ENCODE peak calls at places on chromosomes 6 and 20, in nine cellular contexts. One of them, this sample, is unnamed.

GRCh38 chr6:18533793-18534192 is 146.6 kb downstream of the RNF144B start:
- DNase-seq in activated T-helper 2 cell treated with anti-CD3 and anti-CD28 coated beads, Interferon-gamma antibody, Interleukin-2, Interleukin-4, amounts not matched to agents 10 μg/mL and 5 μg/mL and 100 μg/mL, durations not matched to agents 14 hours and 24 hours and 36 hours: no peak
- DNase-seq in neuronal stem cell: no peak
- DNase-seq in IMR-90: no peak
- DNase-seq in GOT3: no peak
- DNase-seq in stimulated activated CD4-positive, alpha-beta T cell treated with anti-CD3 and anti-CD28 coated beads, Interleukin-1b, Interleukin-23, amount 100 ng/mL, for 1 hour: no peak
- DNase-seq in CD8-positive, alpha-beta memory T cell: no peak
- DNase-seq in activated T-cell treated with anti-CD3 and anti-CD28 coated beads for 1 hour: no peak
- DNase-seq in DMS153: no peak
- DNase-seq in this sample: no peak

GRCh38 chr6:27687154-27688013 is 214.5 kb upstream of the ZNF184 start:
- DNase-seq in activated T-helper 2 cell treated with anti-CD3 and anti-CD28 coated beads, Interferon-gamma antibody, Interleukin-2, Interleukin-4, amounts not matched to agents 10 μg/mL and 5 μg/mL and 100 μg/mL, durations not matched to agents 14 hours and 24 hours and 36 hours: peak
- DNase-seq in neuronal stem cell: peak
- DNase-seq in IMR-90: peak
- DNase-seq in GOT3: peak
- DNase-seq in stimulated activated CD4-positive, alpha-beta T cell treated with anti-CD3 and anti-CD28 coated beads, Interleukin-1b, Interleukin-23, amount 100 ng/mL, for 1 hour: no peak
- DNase-seq in CD8-positive, alpha-beta memory T cell: peak
- DNase-seq in activated T-cell treated with anti-CD3 and anti-CD28 coated beads for 1 hour: peak
- DNase-seq in DMS153: peak
- DNase-seq in this sample: peak

GRCh38 chr6:130843575-130844320 is 16.5 kb downstream of the SMLR1 start:
- DNase-seq in activated T-helper 2 cell treated with anti-CD3 and anti-CD28 coated beads, Interferon-gamma antibody, Interleukin-2, Interleukin-4, amounts not matched to agents 10 μg/mL and 5 μg/mL and 100 μg/mL, durations not matched to agents 14 hours and 24 hours and 36 hours: no peak
- DNase-seq in neuronal stem cell: peak
- DNase-seq in IMR-90: peak
- DNase-seq in GOT3: no peak
- DNase-seq in stimulated activated CD4-positive, alpha-beta T cell treated with anti-CD3 and anti-CD28 coated beads, Interleukin-1b, Interleukin-23, amount 100 ng/mL, for 1 hour: no peak
- DNase-seq in CD8-positive, alpha-beta memory T cell: peak
- DNase-seq in activated T-cell treated with anti-CD3 and anti-CD28 coated beads for 1 hour: no peak
- DNase-seq in DMS153: peak
- DNase-seq in this sample: no peak

GRCh38 chr6:30678964-30679726 is 6.3 kb upstream of the DHX16 start:
- DNase-seq in activated T-helper 2 cell treated with anti-CD3 and anti-CD28 coated beads, Interferon-gamma antibody, Interleukin-2, Interleukin-4, amounts not matched to agents 10 μg/mL and 5 μg/mL and 100 μg/mL, durations not matched to agents 14 hours and 24 hours and 36 hours: peak
- DNase-seq in neuronal stem cell: peak
- DNase-seq in IMR-90: peak
- DNase-seq in GOT3: no peak
- DNase-seq in stimulated activated CD4-positive, alpha-beta T cell treated with anti-CD3 and anti-CD28 coated beads, Interleukin-1b, Interleukin-23, amount 100 ng/mL, for 1 hour: peak
- DNase-seq in CD8-positive, alpha-beta memory T cell: peak
- DNase-seq in activated T-cell treated with anti-CD3 and anti-CD28 coated beads for 1 hour: peak
- DNase-seq in DMS153: peak
- DNase-seq in this sample: peak

GRCh38 chr6:81553246-81553645 is 199.2 kb downstream of the TENT5A start:
- DNase-seq in activated T-helper 2 cell treated with anti-CD3 and anti-CD28 coated beads, Interferon-gamma antibody, Interleukin-2, Interleukin-4, amounts not matched to agents 10 μg/mL and 5 μg/mL and 100 μg/mL, durations not matched to agents 14 hours and 24 hours and 36 hours: no peak
- DNase-seq in neuronal stem cell: no peak
- DNase-seq in IMR-90: peak
- DNase-seq in GOT3: no peak
- DNase-seq in stimulated activated CD4-positive, alpha-beta T cell treated with anti-CD3 and anti-CD28 coated beads, Interleukin-1b, Interleukin-23, amount 100 ng/mL, for 1 hour: no peak
- DNase-seq in CD8-positive, alpha-beta memory T cell: no peak
- DNase-seq in activated T-cell treated with anti-CD3 and anti-CD28 coated beads for 1 hour: no peak
- DNase-seq in DMS153: no peak
- DNase-seq in this sample: no peak

GRCh38 chr6:165987483-165988305 is 180.0 kb downstream of the TBXT start:
- DNase-seq in activated T-helper 2 cell treated with anti-CD3 and anti-CD28 coated beads, Interferon-gamma antibody, Interleukin-2, Interleukin-4, amounts not matched to agents 10 μg/mL and 5 μg/mL and 100 μg/mL, durations not matched to agents 14 hours and 24 hours and 36 hours: no peak
- DNase-seq in neuronal stem cell: no peak
- DNase-seq in IMR-90: peak
- DNase-seq in GOT3: peak
- DNase-seq in stimulated activated CD4-positive, alpha-beta T cell treated with anti-CD3 and anti-CD28 coated beads, Interleukin-1b, Interleukin-23, amount 100 ng/mL, for 1 hour: no peak
- DNase-seq in CD8-positive, alpha-beta memory T cell: no peak
- DNase-seq in activated T-cell treated with anti-CD3 and anti-CD28 coated beads for 1 hour: no peak
- DNase-seq in DMS153: no peak
- DNase-seq in this sample: no peak

GRCh38 chr20:48802216-48802615 is 25.6 kb downstream of the PREX1 start:
- DNase-seq in activated T-helper 2 cell treated with anti-CD3 and anti-CD28 coated beads, Interferon-gamma antibody, Interleukin-2, Interleukin-4, amounts not matched to agents 10 μg/mL and 5 μg/mL and 100 μg/mL, durations not matched to agents 14 hours and 24 hours and 36 hours: no peak
- DNase-seq in neuronal stem cell: no peak
- DNase-seq in IMR-90: no peak
- DNase-seq in GOT3: no peak
- DNase-seq in stimulated activated CD4-positive, alpha-beta T cell treated with anti-CD3 and anti-CD28 coated beads, Interleukin-1b, Interleukin-23, amount 100 ng/mL, for 1 hour: no peak
- DNase-seq in CD8-positive, alpha-beta memory T cell: no peak
- DNase-seq in activated T-cell treated with anti-CD3 and anti-CD28 coated beads for 1 hour: no peak
- DNase-seq in DMS153: no peak
- DNase-seq in this sample: no peak

GRCh38 chr6:80767808-80768207 is 661.3 kb downstream of the BCKDHB start:
- DNase-seq in activated T-helper 2 cell treated with anti-CD3 and anti-CD28 coated beads, Interferon-gamma antibody, Interleukin-2, Interleukin-4, amounts not matched to agents 10 μg/mL and 5 μg/mL and 100 μg/mL, durations not matched to agents 14 hours and 24 hours and 36 hours: no peak
- DNase-seq in neuronal stem cell: no peak
- DNase-seq in IMR-90: peak
- DNase-seq in GOT3: no peak
- DNase-seq in stimulated activated CD4-positive, alpha-beta T cell treated with anti-CD3 and anti-CD28 coated beads, Interleukin-1b, Interleukin-23, amount 100 ng/mL, for 1 hour: no peak
- DNase-seq in CD8-positive, alpha-beta memory T cell: no peak
- DNase-seq in activated T-cell treated with anti-CD3 and anti-CD28 coated beads for 1 hour: no peak
- DNase-seq in DMS153: no peak
- DNase-seq in this sample: no peak

GRCh38 chr20:4406627-4407026 is 315.1 kb upstream of the PRND start:
- DNase-seq in activated T-helper 2 cell treated with anti-CD3 and anti-CD28 coated beads, Interferon-gamma antibody, Interleukin-2, Interleukin-4, amounts not matched to agents 10 μg/mL and 5 μg/mL and 100 μg/mL, durations not matched to agents 14 hours and 24 hours and 36 hours: no peak
- DNase-seq in neuronal stem cell: no peak
- DNase-seq in IMR-90: peak
- DNase-seq in GOT3: no peak
- DNase-seq in stimulated activated CD4-positive, alpha-beta T cell treated with anti-CD3 and anti-CD28 coated beads, Interleukin-1b, Interleukin-23, amount 100 ng/mL, for 1 hour: no peak
- DNase-seq in CD8-positive, alpha-beta memory T cell: no peak
- DNase-seq in activated T-cell treated with anti-CD3 and anti-CD28 coated beads for 1 hour: no peak
- DNase-seq in DMS153: no peak
- DNase-seq in this sample: no peak

GRCh38 chr20:35891375-35891774 is 62.9 kb downstream of the SCAND1 start:
- DNase-seq in activated T-helper 2 cell treated with anti-CD3 and anti-CD28 coated beads, Interferon-gamma antibody, Interleukin-2, Interleukin-4, amounts not matched to agents 10 μg/mL and 5 μg/mL and 100 μg/mL, durations not matched to agents 14 hours and 24 hours and 36 hours: no peak
- DNase-seq in neuronal stem cell: no peak
- DNase-seq in IMR-90: peak
- DNase-seq in GOT3: no peak
- DNase-seq in stimulated activated CD4-positive, alpha-beta T cell treated with anti-CD3 and anti-CD28 coated beads, Interleukin-1b, Interleukin-23, amount 100 ng/mL, for 1 hour: no peak
- DNase-seq in CD8-positive, alpha-beta memory T cell: no peak
- DNase-seq in activated T-cell treated with anti-CD3 and anti-CD28 coated beads for 1 hour: no peak
- DNase-seq in DMS153: no peak
- DNase-seq in this sample: no peak

GRCh38 chr6:73348550-73349204 is 5.4 kb downstream of the DPPA5 start:
- DNase-seq in activated T-helper 2 cell treated with anti-CD3 and anti-CD28 coated beads, Interferon-gamma antibody, Interleukin-2, Interleukin-4, amounts not matched to agents 10 μg/mL and 5 μg/mL and 100 μg/mL, durations not matched to agents 14 hours and 24 hours and 36 hours: no peak
- DNase-seq in neuronal stem cell: no peak
- DNase-seq in IMR-90: no peak
- DNase-seq in GOT3: no peak
- DNase-seq in stimulated activated CD4-positive, alpha-beta T cell treated with anti-CD3 and anti-CD28 coated beads, Interleukin-1b, Interleukin-23, amount 100 ng/mL, for 1 hour: no peak
- DNase-seq in CD8-positive, alpha-beta memory T cell: no peak
- DNase-seq in activated T-cell treated with anti-CD3 and anti-CD28 coated beads for 1 hour: no peak
- DNase-seq in DMS153: no peak
- DNase-seq in this sample: no peak

GRCh38 chr6:155026366-155027045 is 31.4 kb downstream of the TIAM2 start:
- DNase-seq in activated T-helper 2 cell treated with anti-CD3 and anti-CD28 coated beads, Interferon-gamma antibody, Interleukin-2, Interleukin-4, amounts not matched to agents 10 μg/mL and 5 μg/mL and 100 μg/mL, durations not matched to agents 14 hours and 24 hours and 36 hours: no peak
- DNase-seq in neuronal stem cell: no peak
- DNase-seq in IMR-90: peak
- DNase-seq in GOT3: peak
- DNase-seq in stimulated activated CD4-positive, alpha-beta T cell treated with anti-CD3 and anti-CD28 coated beads, Interleukin-1b, Interleukin-23, amount 100 ng/mL, for 1 hour: no peak
- DNase-seq in CD8-positive, alpha-beta memory T cell: no peak
- DNase-seq in activated T-cell treated with anti-CD3 and anti-CD28 coated beads for 1 hour: no peak
- DNase-seq in DMS153: no peak
- DNase-seq in this sample: no peak

This sample was measured in NCI-H1048.